ENCODE peak calls at places on chromosome 3, in four cellular contexts. One of them, this sample, is unnamed.

GRCh38 chr3:118530350-118530922 is 504.2 kb downstream of the IGSF11 start:
- DNase-seq in esophagus squamous epithelium: no peak
- DNase-seq in mammary epithelial cell: no peak
- DNase-seq in DND-41: no peak
- DNase-seq in this sample: no peak

GRCh38 chr3:24123596-24123995 is 178.5 kb downstream of the NR1D2 start:
- DNase-seq in esophagus squamous epithelium: no peak
- DNase-seq in mammary epithelial cell: no peak
- DNase-seq in DND-41: no peak
- DNase-seq in this sample: peak; percentile 6

GRCh38 chr3:171842864-171843511 is at the start of gene TMEM212:
- DNase-seq in esophagus squamous epithelium: no peak
- DNase-seq in mammary epithelial cell: peak; percentile 54
- DNase-seq in DND-41: no peak
- DNase-seq in this sample: peak; percentile 59

GRCh38 chr3:140334105-140334504 is 343.8 kb upstream of the TRIM42 start:
- DNase-seq in esophagus squamous epithelium: no peak
- DNase-seq in mammary epithelial cell: no peak
- DNase-seq in DND-41: no peak
- DNase-seq in this sample: no peak

GRCh38 chr3:48128779-48129178 is 59.4 kb downstream of the CDC25A start:
- DNase-seq in esophagus squamous epithelium: no peak
- DNase-seq in mammary epithelial cell: peak; percentile 68
- DNase-seq in DND-41: no peak
- DNase-seq in this sample: no peak

GRCh38 chr3:98969295-98969694 is 67.8 kb upstream of the DCBLD2 start:
- DNase-seq in esophagus squamous epithelium: no peak
- DNase-seq in mammary epithelial cell: no peak
- DNase-seq in DND-41: no peak
- DNase-seq in this sample: no peak

GRCh38 chr3:185815391-185816282 is 9.2 kb downstream of the IGF2BP2 start:
- DNase-seq in esophagus squamous epithelium: no peak
- DNase-seq in mammary epithelial cell: no peak
- DNase-seq in DND-41: no peak
- DNase-seq in this sample: peak; percentile 52

GRCh38 chr3:184227481-184227935 is 1.9 kb upstream of the VWA5B2 start:
- DNase-seq in esophagus squamous epithelium: no peak
- DNase-seq in mammary epithelial cell: no peak
- DNase-seq in DND-41: peak; percentile 63
- DNase-seq in this sample: no peak

GRCh38 chr3:191768421-191768820 is 307.5 kb downstream of the PYDC2 start:
- DNase-seq in esophagus squamous epithelium: no peak
- DNase-seq in mammary epithelial cell: no peak
- DNase-seq in DND-41: no peak
- DNase-seq in this sample: no peak

GRCh38 chr3:105729662-105730061 is 139.2 kb downstream of the CBLB start:
- DNase-seq in esophagus squamous epithelium: no peak
- DNase-seq in mammary epithelial cell: no peak
- DNase-seq in DND-41: no peak
- DNase-seq in this sample: peak; percentile 40

GRCh38 chr3:110965976-110966375 is 105.6 kb upstream of the NECTIN3 start:
- DNase-seq in esophagus squamous epithelium: no peak
- DNase-seq in mammary epithelial cell: no peak
- DNase-seq in DND-41: no peak
- DNase-seq in this sample: no peak

GRCh38 chr3:152842423-152842822 is 7.5 kb downstream of the P2RY1 start:
- DNase-seq in esophagus squamous epithelium: no peak
- DNase-seq in mammary epithelial cell: no peak
- DNase-seq in DND-41: no peak
- DNase-seq in this sample: no peak

GRCh38 chr3:124966557-124967480 is 32.3 kb upstream of the MUC13 start:
- DNase-seq in esophagus squamous epithelium: no peak
- DNase-seq in mammary epithelial cell: no peak
- DNase-seq in DND-41: no peak
- DNase-seq in this sample: no peak

GRCh38 chr3:124972457-124972856 is 37.9 kb upstream of the MUC13 start:
- DNase-seq in esophagus squamous epithelium: no peak
- DNase-seq in mammary epithelial cell: no peak
- DNase-seq in DND-41: no peak
- DNase-seq in this sample: no peak

GRCh38 chr3:124967964-124968363 is 33.4 kb upstream of the MUC13 start:
- DNase-seq in esophagus squamous epithelium: no peak
- DNase-seq in mammary epithelial cell: no peak
- DNase-seq in DND-41: no peak
- DNase-seq in this sample: no peak

GRCh38 chr3:124969963-124970722 is 35.6 kb upstream of the MUC13 start:
- DNase-seq in esophagus squamous epithelium: no peak
- DNase-seq in mammary epithelial cell: no peak
- DNase-seq in DND-41: no peak
- DNase-seq in this sample: no peak

GRCh38 chr3:124969190-124969589 is 34.6 kb upstream of the MUC13 start:
- DNase-seq in esophagus squamous epithelium: no peak
- DNase-seq in mammary epithelial cell: no peak
- DNase-seq in DND-41: no peak
- DNase-seq in this sample: no peak
- H3K27ac ChIP-seq in esophagus squamous epithelium: peak overlapping the region; percentile 2
- H3K27ac ChIP-seq in mammary epithelial cell: no peak overlapping the region
- H3K27ac ChIP-seq in DND-41: no peak overlapping the region
- H3K27ac ChIP-seq in this sample: no peak overlapping the region

GRCh38 chr3:151210676-151211381 is 7.8 kb upstream of the GPR171 start:
- DNase-seq in esophagus squamous epithelium: no peak
- DNase-seq in mammary epithelial cell: no peak
- DNase-seq in DND-41: no peak
- DNase-seq in this sample: no peak
- H3K27ac ChIP-seq in esophagus squamous epithelium: no peak overlapping the region
- H3K27ac ChIP-seq in mammary epithelial cell: no peak overlapping the region
- H3K27ac ChIP-seq in DND-41: no peak overlapping the region
- H3K27ac ChIP-seq in this sample: no peak overlapping the region

GRCh38 chr3:181716916-181717315 is 5.2 kb downstream of the SOX2 start:
- DNase-seq in esophagus squamous epithelium: no peak
- DNase-seq in mammary epithelial cell: no peak
- DNase-seq in DND-41: no peak
- DNase-seq in this sample: no peak
- H3K27ac ChIP-seq in esophagus squamous epithelium: peak overlapping the region; percentile 58
- H3K27ac ChIP-seq in mammary epithelial cell: no peak overlapping the region
- H3K27ac ChIP-seq in DND-41: no peak overlapping the region
- H3K27ac ChIP-seq in this sample: no peak overlapping the region

GRCh38 chr3:100120693-100121092 is 6.4 kb upstream of the FILIP1L start:
- DNase-seq in esophagus squamous epithelium: no peak
- DNase-seq in mammary epithelial cell: no peak
- DNase-seq in DND-41: no peak
- DNase-seq in this sample: no peak
- H3K27ac ChIP-seq in esophagus squamous epithelium: no peak overlapping the region
- H3K27ac ChIP-seq in mammary epithelial cell: no peak overlapping the region
- H3K27ac ChIP-seq in DND-41: no peak overlapping the region
- H3K27ac ChIP-seq in this sample: no peak overlapping the region

GRCh38 chr3:16151109-16151508 is 23.4 kb upstream of the GALNT15 start:
- DNase-seq in esophagus squamous epithelium: no peak
- DNase-seq in mammary epithelial cell: peak; percentile 18
- DNase-seq in DND-41: no peak
- DNase-seq in this sample: peak; percentile 95
- H3K27ac ChIP-seq in esophagus squamous epithelium: peak overlapping the region; percentile 74
- H3K27ac ChIP-seq in mammary epithelial cell: no peak overlapping the region
- H3K27ac ChIP-seq in DND-41: no peak overlapping the region
- H3K27ac ChIP-seq in this sample: peak overlapping the region; percentile 17

DNA sequence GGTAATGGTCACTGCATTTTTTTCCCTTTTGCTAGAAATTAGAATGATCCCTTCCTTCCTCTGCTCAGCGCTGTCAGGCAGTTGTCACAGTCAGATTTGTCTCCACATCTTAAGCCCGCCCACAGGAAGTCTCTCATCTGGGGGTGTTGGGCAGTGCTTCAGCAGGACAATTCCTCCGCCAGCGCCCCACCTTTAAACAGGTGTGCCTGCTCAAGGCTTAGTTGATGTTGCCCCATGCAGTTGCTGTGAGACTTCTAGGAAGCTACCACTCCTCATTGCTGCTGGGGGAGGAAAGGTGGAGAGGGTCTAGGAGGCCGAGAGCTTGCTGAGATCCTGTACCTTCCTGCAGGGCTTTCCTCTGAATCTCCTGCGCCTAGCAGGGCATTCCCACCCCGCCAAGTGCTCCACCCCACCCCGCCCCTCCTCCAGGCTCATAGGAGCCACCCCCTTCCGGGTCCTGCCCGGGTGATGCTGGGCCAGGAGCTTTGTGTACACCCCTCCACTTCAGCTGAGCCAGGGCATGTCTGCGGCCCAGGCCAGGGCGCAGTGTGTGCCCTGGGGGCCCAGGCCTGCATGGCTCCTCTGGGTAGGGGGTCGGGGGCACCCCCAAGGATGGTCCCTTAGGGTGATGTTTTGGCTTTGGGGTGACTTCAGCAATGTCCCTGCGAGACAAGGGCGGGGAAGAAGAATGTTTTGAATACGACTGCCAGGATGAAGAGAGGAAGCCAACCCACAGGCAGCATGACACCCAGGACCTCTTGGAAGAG is 68.7 kb downstream of the TRAK1 start:
- DNase-seq in esophagus squamous epithelium: no peak
- DNase-seq in mammary epithelial cell: peak; percentile 79
- DNase-seq in DND-41: peak; percentile 77
- DNase-seq in this sample: no peak
- H3K27ac ChIP-seq in esophagus squamous epithelium: peak overlapping the region; percentile 82
- H3K27ac ChIP-seq in mammary epithelial cell: peak overlapping the region; percentile 76
- H3K27ac ChIP-seq in DND-41: peak overlapping the region; percentile 74
- H3K27ac ChIP-seq in this sample: peak overlapping the region; percentile 17